ENCODE peak calls at places on chromosomes 2 and 18, in eight cellular contexts. L is OCI-LY7; K is uterus; S is CD8-positive, alpha-beta T cell; T is cardiac muscle cell; Z is HCT116; U is tibial nerve; A is hepatocyte. R is an unnamed sample. For H3K4me1, the result is how much of the 10 kb centered on the place peaks cover.

GRCh38 chr2:209771474-209772292 is at the start of gene UNC80:
- DNase-seq in T (peak), A (peak), S (no peak), Z (no peak), L (no peak), U (no peak), K (peak), R (peak)

GRCh38 chr2:164910091-164910899 is 45.0 kb downstream of the SLC38A11 start:
- DNase-seq in S (no peak), L (peak), Z (no peak), T (no peak), K (no peak), U (no peak), A (peak), R (no peak)

GRCh38 chr18:54148151-54148550 is 76.3 kb downstream of the MBD2 start:
- DNase-seq in L (no peak), T (no peak), A (no peak), S (no peak), U (no peak), Z (no peak), K (no peak), R (no peak)

GRCh38 chr2:188227713-188228112 is 64.0 kb upstream of the GULP1 start:
- DNase-seq in L (no peak), S (no peak), A (no peak), K (no peak), T (no peak), U (no peak), Z (no peak), R (no peak)

GRCh38 chr18:62485684-62486083 is 37.1 kb upstream of the ZCCHC2 start:
- DNase-seq in U (no peak), L (no peak), T (peak), K (no peak), Z (peak), S (no peak), A (peak), R (no peak)

GRCh38 chr2:171523339-171523931 is 1.2 kb downstream of the CYBRD1 start:
- DNase-seq in K (peak), Z (peak), U (peak), A (peak), L (no peak), S (no peak), T (peak), R (peak)

GRCh38 chr2:11750917-11751316 is 4.5 kb downstream of the LPIN1 start:
- DNase-seq in A (no peak), T (no peak), Z (no peak), L (peak), K (no peak), S (no peak), U (no peak), R (no peak)

GRCh38 chr2:148483675-148484074 is 160.9 kb upstream of the EPC2 start:
- DNase-seq in K (no peak), S (no peak), A (no peak), L (no peak), Z (no peak), U (no peak), T (no peak), R (no peak)

GRCh38 chr18:61764381-61764780 is 128.4 kb downstream of the RNF152 start:
- DNase-seq in S (no peak), T (peak), K (no peak), L (no peak), Z (no peak), U (no peak), A (no peak), R (no peak)

GRCh38 chr2:85255813-85256581 is 71.8 kb downstream of the TGOLN2 start:
- DNase-seq in Z (no peak), T (peak), K (peak), U (no peak), A (peak), S (no peak), L (no peak), R (no peak)

GRCh38 chr18:57466745-57467144 is 31.6 kb downstream of the ONECUT2 start:
- DNase-seq in L (peak), U (no peak), S (no peak), T (no peak), K (no peak), Z (no peak), A (no peak), R (no peak)

GRCh38 chr18:67428148-67428547 is 88.4 kb downstream of the DSEL start:
- DNase-seq in T (no peak), Z (no peak), A (no peak), S (no peak), L (no peak), U (no peak), K (no peak), R (no peak)

GRCh38 chr2:25341031-25341727 is 546 bp downstream of the DNMT3A start:
- DNase-seq in U (no peak), K (peak), S (no peak), Z (no peak), T (peak), A (peak), L (peak), R (no peak)

GRCh38 chr2:216426938-216427337 is 14.7 kb downstream of the SMARCAL1 start:
- DNase-seq in S (no peak), U (no peak), K (no peak), L (no peak), A (no peak), Z (no peak), T (peak), R (no peak)

GRCh38 chr2:95326433-95327140 is 29.4 kb downstream of the KCNIP3 start:
- DNase-seq in K (no peak), L (no peak), S (no peak), T (no peak), A (no peak), U (no peak), Z (no peak), R (no peak)

GRCh38 chr2:27776097-27776496 is 4.6 kb downstream of the MRPL33 start:
- DNase-seq in S (no peak), Z (no peak), L (no peak), A (peak), T (peak), K (peak), U (peak), R (no peak)

GRCh38 chr2:96423866-96424265 is 81.3 kb downstream of the NEURL3 start:
- DNase-seq in U (no peak), L (no peak), S (no peak), Z (no peak), T (peak), A (no peak), K (no peak), R (no peak)

GRCh38 chr2:86274918-86275275 is 62.5 kb downstream of the REEP1 start:
- DNase-seq in S (no peak), L (no peak), Z (no peak), K (no peak), A (peak), T (peak), U (no peak), R (no peak)

GRCh38 chr2:88554189-88554588 is 73.1 kb downstream of the EIF2AK3 start:
- DNase-seq in Z (no peak), L (no peak), U (no peak), K (no peak), T (no peak), A (no peak), S (no peak), R (no peak)

GRCh38 chr2:96525211-96525507 is 11.4 kb upstream of the ARID5A start:
- DNase-seq in S (no peak), Z (no peak), L (no peak), U (no peak), T (no peak), K (no peak), A (no peak), R (no peak)

GRCh38 chr2:66569321-66569851 is 134.5 kb downstream of the MEIS1 start:
- DNase-seq in K (peak), S (no peak), U (no peak), Z (no peak), A (peak), T (peak), L (peak), R (no peak)

GRCh38 chr2:201502713-201503112 is 51.2 kb downstream of the STRADB start:
- DNase-seq in U (no peak), Z (no peak), A (no peak), K (no peak), L (no peak), S (no peak), T (no peak), R (no peak)

GRCh38 chr2:101012706-101013181 is 10.7 kb downstream of the RPL31 start:
- DNase-seq in U (no peak), A (peak), S (no peak), K (no peak), T (peak), Z (no peak), L (peak), R (no peak)

GRCh38 chr18:34224423-34225217 is at the start of gene NOL4:
- DNase-seq in S (no peak), K (no peak), Z (no peak), U (no peak), T (peak), A (peak), L (no peak), R (peak)

GRCh38 chr2:174585111-174585510 is 12.5 kb downstream of the WIPF1 start:
- DNase-seq in Z (no peak), U (no peak), T (no peak), A (no peak), L (no peak), K (no peak), S (no peak), R (no peak)

GRCh38 chr18:45657357-45658335 is 42.4 kb downstream of the SLC14A2 start:
- DNase-seq in K (no peak), Z (no peak), S (no peak), A (no peak), U (no peak), L (no peak), T (no peak), R (no peak)

GRCh38 chr18:59604877-59605276 is 92.3 kb downstream of the CCBE1 start:
- DNase-seq in L (no peak), K (no peak), A (no peak), T (no peak), S (no peak), U (no peak), Z (no peak), R (no peak)

GRCh38 chr2:38113999-38114708 is 38.2 kb upstream of the CYP1B1 start:
- DNase-seq in L (no peak), A (no peak), T (peak), S (no peak), U (no peak), K (no peak), Z (no peak), R (no peak)

GRCh38 chr2:105794926-105795574 is 50.3 kb downstream of the NCK2 start:
- DNase-seq in A (no peak), S (no peak), L (no peak), K (no peak), Z (no peak), T (no peak), U (no peak), R (no peak)

GRCh38 chr2:173669271-173669853 is 295.8 kb downstream of the SP3 start:
- DNase-seq in Z (no peak), A (no peak), T (peak), U (no peak), S (no peak), K (no peak), L (no peak), R (no peak)

GRCh38 chr2:28665041-28665704 is 86.5 kb upstream of the PPP1CB start:
- DNase-seq in L (no peak), S (no peak), U (no peak), Z (no peak), A (peak), T (peak), K (peak), R (peak)

GRCh38 chr2:106085441-106085911 is 108.6 kb downstream of the UXS1 start:
- DNase-seq in T (peak), L (peak), U (no peak), A (peak), S (no peak), K (no peak), Z (no peak), R (peak)

GRCh38 chr2:217929757-217930707 is 72.8 kb downstream of the TNS1 start:
- DNase-seq in S (no peak), K (peak), T (peak), A (no peak), Z (no peak), U (no peak), L (no peak), R (peak)

GRCh38 chr18:42807852-42808251 is 307.6 kb downstream of the RIT2 start:
- DNase-seq in T (no peak), K (no peak), L (no peak), Z (no peak), S (no peak), A (no peak), U (no peak), R (no peak)

GRCh38 chr18:79379251-79379905 is 16.4 kb upstream of the NFATC1 start:
- DNase-seq in T (no peak), U (no peak), A (no peak), L (no peak), S (no peak), K (no peak), Z (no peak), R (no peak)

GRCh38 chr18:715626-716025 is 3.2 kb upstream of the ENOSF1 start:
- DNase-seq in T (peak), L (no peak), S (no peak), K (no peak), U (no peak), Z (no peak), A (no peak), R (no peak)

GRCh38 chr2:163646659-163647058 is 89.1 kb downstream of the FIGN start:
- DNase-seq in S (no peak), U (no peak), Z (no peak), K (no peak), L (no peak), A (no peak), T (no peak), R (no peak)

GRCh38 chr18:63099848-63100625 is 219.5 kb downstream of the BCL2 start:
- DNase-seq in K (no peak), Z (no peak), S (no peak), U (no peak), L (no peak), T (no peak), A (peak), R (no peak)

DNA sequence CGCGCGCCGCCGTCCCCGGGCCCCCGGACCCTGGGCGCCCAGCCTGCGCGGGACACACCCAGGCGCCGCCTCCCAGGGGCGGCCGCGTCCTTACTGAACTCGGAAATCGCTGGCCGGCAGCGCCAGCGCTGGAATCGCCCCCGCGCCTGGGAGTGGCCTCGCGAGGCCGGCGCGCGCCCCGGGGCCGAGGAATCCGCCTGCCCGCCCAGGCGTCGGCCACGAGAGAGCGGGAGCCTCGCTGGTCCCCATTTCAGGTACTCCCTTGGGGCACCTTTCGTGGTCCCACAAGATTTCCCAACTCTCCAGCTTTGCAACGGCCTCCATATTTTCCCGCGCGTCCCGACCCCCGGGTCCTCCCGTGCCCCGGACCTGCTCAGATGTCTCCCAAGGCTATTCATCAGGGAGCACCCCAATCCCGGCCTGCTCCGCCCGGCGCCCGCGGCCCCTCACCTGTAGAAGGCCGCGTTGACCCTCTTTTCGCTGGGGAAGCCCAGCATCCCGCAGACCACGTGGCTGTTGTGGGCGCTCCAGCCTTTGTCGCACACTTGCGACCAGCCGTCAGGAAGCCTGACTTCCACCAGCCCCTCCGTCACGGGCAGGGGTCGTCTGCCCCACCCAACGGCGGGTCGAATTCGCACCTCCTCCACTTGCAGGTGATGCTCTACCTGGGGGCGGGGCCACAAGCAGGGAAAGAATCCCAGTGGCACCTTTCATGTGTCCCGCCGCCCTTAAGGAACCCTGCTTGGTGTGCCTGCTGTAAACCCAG is 4.6 kb downstream of the LOXL3 start:
- DNase-seq in A (peak), S (no peak), U (peak), Z (no peak), L (no peak), K (peak), T (peak), R (peak)
- H3K27ac ChIP-seq in A (peak), S (no peak), U (peak), Z (peak), L (no peak), K (peak), T (no peak), R (peak)

GRCh38 chr2:36369711-36370110 is 14.1 kb downstream of the CRIM1 start:
- DNase-seq in U (no peak), Z (no peak), T (no peak), L (no peak), A (no peak), S (no peak), K (no peak), R (no peak)
- H3K4me1 ChIP-seq in U (half or more), Z (half or more), T (under half), L (under half), A (half or more), S (under half), K (under half), R (half or more)

GRCh38 chr2:169462896-169463695 is 16.2 kb upstream of the BBS5 start:
- DNase-seq in Z (no peak), T (peak), L (no peak), K (no peak), U (no peak), A (no peak), S (no peak), R (no peak)
- H3K4me3 ChIP-seq in Z (no peak), T (no peak), L (no peak), K (no peak), U (no peak), A (no peak), S (no peak), R (no peak)

GRCh38 chr2:42168459-42169099 is 574 bp upstream of the EML4 start:
- DNase-seq in Z (no peak), L (no peak), U (no peak), A (no peak), K (no peak), T (no peak), S (no peak), R (peak)
- H3K27ac ChIP-seq in Z (peak), L (no peak), U (peak), A (peak), K (peak), T (peak), S (peak), R (peak)

GRCh38 chr2:186437719-186438118 is 48.3 kb upstream of the ZC3H15 start:
- DNase-seq in K (no peak), A (no peak), T (no peak), S (no peak), U (no peak), Z (no peak), L (peak), R (no peak)

GRCh38 chr2:186443851-186444250 is 42.2 kb upstream of the ZC3H15 start:
- DNase-seq in Z (no peak), L (no peak), U (no peak), S (no peak), T (no peak), A (no peak), K (no peak), R (no peak)

GRCh38 chr2:186445506-186445905 is 40.6 kb upstream of the ZC3H15 start:
- DNase-seq in S (no peak), Z (no peak), U (no peak), T (peak), A (no peak), K (no peak), L (no peak), R (no peak)

GRCh38 chr2:186440506-186440905 is 45.6 kb upstream of the ZC3H15 start:
- DNase-seq in T (peak), S (no peak), Z (no peak), K (no peak), A (no peak), U (no peak), L (no peak), R (no peak)
- H3K4me1 ChIP-seq in T (under half), S (under half), Z (under half), K (under half), A (under half), U (under half), L (under half), R (under half)